ENCODE peak calls at places on chromosomes 16 and 17, in six cellular contexts. U, G, Z, F, R and Y are unnamed samples.

GRCh38 chr17:64385187-64386083 is 5.2 kb downstream of the PECAM1 start:
- DNase-seq in Z (peak), G (peak), U (peak), R (peak), F (no peak), Y (peak)

GRCh38 chr16:48632137-48632774 is 22.3 kb upstream of the N4BP1 start:
- DNase-seq in U (no peak), Z (no peak), R (no peak), F (no peak), G (no peak), Y (no peak)

GRCh38 chr16:10949424-10949970 is 5.1 kb downstream of the CLEC16A start:
- DNase-seq in U (peak), G (peak), R (no peak), F (no peak), Z (peak), Y (no peak)

GRCh38 chr17:44007346-44008204 is 3.2 kb downstream of the NAGS start:
- DNase-seq in G (no peak), Z (peak), R (no peak), F (no peak), U (no peak), Y (no peak)

GRCh38 chr16:57304169-57305061 is 19.9 kb upstream of the PLLP start:
- DNase-seq in U (peak), F (no peak), R (peak), G (no peak), Z (peak), Y (peak)

GRCh38 chr17:48307814-48308411 is 122.1 kb downstream of the SKAP1 start:
- DNase-seq in Z (peak), R (peak), G (peak), F (no peak), U (peak), Y (peak)

GRCh38 chr17:42438600-42439567 is 15.8 kb upstream of the CAVIN1 start:
- DNase-seq in U (peak), Z (no peak), R (no peak), G (no peak), F (no peak), Y (no peak)

GRCh38 chr16:53509906-53510703 is 7.1 kb upstream of the AKTIP start:
- DNase-seq in Z (peak), U (peak), R (peak), G (no peak), F (peak), Y (peak)

GRCh38 chr17:32731556-32732295 is 145.2 kb downstream of the MYO1D start:
- DNase-seq in Z (no peak), F (no peak), G (no peak), R (no peak), U (no peak), Y (no peak)